ENCODE peak calls at places on chromosome 4, in nine cellular contexts. Y, S, J, C, E, A, D, X and F are unnamed samples. For H3K27me3, the result is how much of the 10 kb centered on the place peaks cover.

GRCh38 chr4:98473046-98473445 is 185.4 kb downstream of the TSPAN5 start:
- DNase-seq in Y (peak), S (no peak), J (no peak), C (no peak), E (no peak), A (no peak), D (no peak), X (no peak), F (no peak)

GRCh38 chr4:85548841-85549240 is 73.9 kb downstream of the ARHGAP24 start:
- DNase-seq in Y (no peak), S (no peak), J (no peak), C (no peak), E (no peak), A (no peak), D (no peak), X (no peak), F (no peak)

GRCh38 chr4:141027421-141027820 is 105.8 kb downstream of the RNF150 start:
- DNase-seq in Y (peak), S (peak), J (no peak), C (no peak), E (no peak), A (no peak), D (no peak), X (no peak), F (no peak)

GRCh38 chr4:86054676-86055075 is 305.2 kb downstream of the MAPK10 start:
- DNase-seq in Y (no peak), S (no peak), J (no peak), C (no peak), E (no peak), A (no peak), D (no peak), X (no peak), F (no peak)

GRCh38 chr4:81453024-81453423 is 18.7 kb downstream of the RASGEF1B start:
- DNase-seq in Y (no peak), S (no peak), J (no peak), C (no peak), E (no peak), A (no peak), D (no peak), X (no peak), F (no peak)

GRCh38 chr4:36310793-36311192 is 29.4 kb downstream of the DTHD1 start:
- DNase-seq in Y (no peak), S (peak), J (no peak), C (no peak), E (no peak), A (no peak), D (no peak), X (peak), F (peak)

GRCh38 chr4:26573389-26573794 is 10.5 kb upstream of the TBC1D19 start:
- DNase-seq in Y (no peak), S (no peak), J (no peak), C (no peak), E (no peak), A (no peak), D (no peak), X (no peak), F (no peak)

GRCh38 chr4:76950052-76950845 is 697 bp downstream of the SEPTIN11 start:
- DNase-seq in Y (peak), S (peak), J (no peak), C (peak), E (peak), A (peak), D (peak), X (peak), F (peak)

GRCh38 chr4:2353222-2354107 is 65.0 kb downstream of the ZFYVE28 start:
- DNase-seq in Y (peak), S (no peak), J (no peak), C (no peak), E (no peak), A (no peak), D (peak), X (peak), F (no peak)

GRCh38 chr4:185254434-185254833 is 45.0 kb downstream of the SNX25 start:
- DNase-seq in Y (peak), S (no peak), J (peak), C (peak), E (no peak), A (no peak), D (no peak), X (no peak), F (no peak)

GRCh38 chr4:76703676-76704075 is 194.3 kb downstream of the SOWAHB start:
- DNase-seq in Y (peak), S (no peak), J (no peak), C (no peak), E (no peak), A (no peak), D (no peak), X (no peak), F (no peak)

GRCh38 chr4:94802091-94802490 is 44.3 kb downstream of the BMPR1B start:
- DNase-seq in Y (no peak), S (no peak), J (no peak), C (no peak), E (no peak), A (no peak), D (no peak), X (peak), F (no peak)

GRCh38 chr4:94803181-94803580 is 45.4 kb downstream of the BMPR1B start:
- DNase-seq in Y (peak), S (no peak), J (peak), C (no peak), E (no peak), A (no peak), D (no peak), X (no peak), F (no peak)

GRCh38 chr4:94811653-94812052 is 53.9 kb downstream of the BMPR1B start:
- DNase-seq in Y (no peak), S (no peak), J (no peak), C (no peak), E (no peak), A (no peak), D (no peak), X (no peak), F (no peak)

GRCh38 chr4:94804613-94805012 is 46.9 kb downstream of the BMPR1B start:
- DNase-seq in Y (no peak), S (no peak), J (no peak), C (no peak), E (no peak), A (no peak), D (no peak), X (no peak), F (no peak)

GRCh38 chr4:94806376-94806775 is 48.6 kb downstream of the BMPR1B start:
- DNase-seq in Y (no peak), S (no peak), J (no peak), C (no peak), E (no peak), A (no peak), D (no peak), X (no peak), F (no peak)
- H3K27me3 ChIP-seq in Y (half or more), S (under half), J (under half), C (under half), E (under half), A (under half), D (under half), X (under half), F (under half)

GRCh38 chr4:25297528-25298242 is 14.9 kb upstream of the ZCCHC4 start:
- DNase-seq in Y (no peak), S (no peak), J (no peak), C (no peak), E (no peak), A (no peak), D (no peak), X (no peak), F (no peak)

GRCh38 chr4:25303578-25303977 is 9.0 kb upstream of the ZCCHC4 start:
- DNase-seq in Y (no peak), S (no peak), J (no peak), C (no peak), E (no peak), A (no peak), D (no peak), X (no peak), F (no peak)

GRCh38 chr4:25301471-25301870 is 11.1 kb upstream of the ZCCHC4 start:
- DNase-seq in Y (no peak), S (no peak), J (no peak), C (no peak), E (no peak), A (no peak), D (peak), X (no peak), F (no peak)

DNA sequence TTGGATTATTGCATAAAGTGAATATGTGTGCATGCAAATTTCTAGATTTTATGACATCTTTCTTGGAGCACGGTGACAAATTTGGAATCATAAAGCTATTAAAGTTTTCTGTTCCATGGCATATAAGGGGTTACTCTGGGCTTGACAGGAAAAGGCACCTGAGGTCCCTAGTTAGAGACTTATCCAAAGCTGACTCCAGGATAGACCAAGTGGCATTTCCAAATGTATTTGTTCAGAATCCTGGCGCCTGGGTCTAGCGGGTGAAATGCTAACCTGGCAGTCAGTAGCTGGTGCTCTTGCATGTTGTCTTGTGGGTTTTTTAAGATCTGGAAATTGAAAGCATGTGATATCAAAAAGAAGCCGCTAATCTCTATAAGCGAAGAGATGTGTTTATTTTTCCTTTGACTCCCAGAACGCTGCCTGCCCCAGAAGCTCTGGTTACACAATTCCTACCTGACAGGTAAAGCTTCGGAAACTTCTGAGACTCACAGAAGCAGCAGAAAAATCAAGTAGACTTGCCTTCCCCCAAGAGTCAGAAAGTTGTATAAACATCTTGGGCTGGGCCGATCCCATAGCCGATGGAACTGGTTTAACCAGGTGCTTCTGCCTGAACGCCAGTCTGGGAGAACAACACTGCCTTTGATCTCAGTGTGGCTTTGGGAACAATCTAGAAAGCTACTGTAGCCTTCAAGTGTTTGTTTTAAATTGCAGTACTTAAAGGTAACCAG is 12.9 kb upstream of the ZCCHC4 start:
- DNase-seq in Y (no peak), S (peak), J (no peak), C (no peak), E (no peak), A (peak), D (peak), X (no peak), F (no peak)
- H3K27ac ChIP-seq in Y (no peak), S (peak), J (no peak), C (no peak), E (no peak), A (no peak), D (peak), X (no peak), F (no peak)

GRCh38 chr4:54657556-54658313 is at the start of gene KIT:
- DNase-seq in Y (peak), S (no peak), J (peak), C (peak), E (peak), A (peak), D (peak), X (peak), F (peak)

GRCh38 chr4:54657194-54657555 is 582 bp upstream of the KIT start:
- DNase-seq in Y (no peak), S (no peak), J (no peak), C (no peak), E (no peak), A (no peak), D (no peak), X (no peak), F (no peak)

GRCh38 chr4:54660145-54660535 is 2.4 kb downstream of the KIT start:
- DNase-seq in Y (no peak), S (no peak), J (no peak), C (no peak), E (no peak), A (no peak), D (no peak), X (no peak), F (no peak)

GRCh38 chr4:54659213-54660144 is 1.7 kb downstream of the KIT start:
- DNase-seq in Y (peak), S (no peak), J (peak), C (no peak), E (no peak), A (no peak), D (no peak), X (no peak), F (no peak)

GRCh38 chr4:54658321-54659093 is 750 bp downstream of the KIT start:
- DNase-seq in Y (peak), S (peak), J (peak), C (peak), E (peak), A (peak), D (peak), X (peak), F (no peak)
- H3K27me3 ChIP-seq in Y (half or more), S (under half), J (under half), C (under half), E (under half), A (under half), D (under half), X (under half), F (under half)

GRCh38 chr4:55437823-55438222 is 42.1 kb downstream of the TMEM165 start:
- DNase-seq in Y (no peak), S (no peak), J (no peak), C (no peak), E (no peak), A (no peak), D (no peak), X (no peak), F (no peak)

GRCh38 chr4:55437356-55437796 is 41.6 kb downstream of the TMEM165 start:
- DNase-seq in Y (peak), S (no peak), J (peak), C (no peak), E (no peak), A (peak), D (no peak), X (no peak), F (no peak)

GRCh38 chr4:55426518-55426917 is 30.8 kb downstream of the TMEM165 start:
- DNase-seq in Y (peak), S (no peak), J (no peak), C (no peak), E (no peak), A (no peak), D (no peak), X (no peak), F (no peak)

GRCh38 chr4:55435136-55435535 is 39.4 kb downstream of the TMEM165 start:
- DNase-seq in Y (peak), S (no peak), J (no peak), C (peak), E (no peak), A (no peak), D (no peak), X (no peak), F (no peak)

DNA sequence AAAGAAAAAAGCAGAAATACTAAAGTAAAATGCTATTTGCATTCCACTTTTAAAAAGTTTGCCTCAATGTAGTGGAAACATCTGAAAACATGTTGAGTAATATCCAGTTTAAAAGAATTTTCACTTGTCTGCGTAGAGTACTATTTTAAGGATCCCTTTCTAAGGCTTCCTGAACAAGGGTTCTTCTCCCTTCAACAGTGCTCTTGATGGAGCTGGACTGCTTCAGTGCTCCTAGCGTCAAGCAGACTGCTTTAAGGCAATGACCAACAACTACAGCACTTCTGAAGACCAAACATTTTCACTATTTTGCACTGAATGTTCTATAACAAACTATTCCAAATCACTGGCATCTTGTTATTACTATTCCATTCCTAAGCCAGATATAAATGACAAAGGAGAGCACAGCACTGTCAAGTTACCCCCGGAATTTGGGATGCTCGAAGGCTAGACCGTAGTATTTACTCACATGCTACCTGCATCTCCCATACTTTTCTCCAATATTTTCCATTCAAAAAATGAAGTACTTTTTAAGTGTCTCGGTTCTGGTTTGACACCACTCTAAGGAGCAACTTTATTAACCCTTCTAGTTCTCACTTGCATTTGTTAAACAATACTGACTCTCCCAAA is 36.1 kb downstream of the TMEM165 start:
- DNase-seq in Y (no peak), S (no peak), J (no peak), C (no peak), E (no peak), A (no peak), D (no peak), X (no peak), F (no peak)
- H3K27ac ChIP-seq in Y (peak), S (no peak), J (no peak), C (no peak), E (no peak), A (no peak), D (no peak), X (no peak), F (peak)

DNA sequence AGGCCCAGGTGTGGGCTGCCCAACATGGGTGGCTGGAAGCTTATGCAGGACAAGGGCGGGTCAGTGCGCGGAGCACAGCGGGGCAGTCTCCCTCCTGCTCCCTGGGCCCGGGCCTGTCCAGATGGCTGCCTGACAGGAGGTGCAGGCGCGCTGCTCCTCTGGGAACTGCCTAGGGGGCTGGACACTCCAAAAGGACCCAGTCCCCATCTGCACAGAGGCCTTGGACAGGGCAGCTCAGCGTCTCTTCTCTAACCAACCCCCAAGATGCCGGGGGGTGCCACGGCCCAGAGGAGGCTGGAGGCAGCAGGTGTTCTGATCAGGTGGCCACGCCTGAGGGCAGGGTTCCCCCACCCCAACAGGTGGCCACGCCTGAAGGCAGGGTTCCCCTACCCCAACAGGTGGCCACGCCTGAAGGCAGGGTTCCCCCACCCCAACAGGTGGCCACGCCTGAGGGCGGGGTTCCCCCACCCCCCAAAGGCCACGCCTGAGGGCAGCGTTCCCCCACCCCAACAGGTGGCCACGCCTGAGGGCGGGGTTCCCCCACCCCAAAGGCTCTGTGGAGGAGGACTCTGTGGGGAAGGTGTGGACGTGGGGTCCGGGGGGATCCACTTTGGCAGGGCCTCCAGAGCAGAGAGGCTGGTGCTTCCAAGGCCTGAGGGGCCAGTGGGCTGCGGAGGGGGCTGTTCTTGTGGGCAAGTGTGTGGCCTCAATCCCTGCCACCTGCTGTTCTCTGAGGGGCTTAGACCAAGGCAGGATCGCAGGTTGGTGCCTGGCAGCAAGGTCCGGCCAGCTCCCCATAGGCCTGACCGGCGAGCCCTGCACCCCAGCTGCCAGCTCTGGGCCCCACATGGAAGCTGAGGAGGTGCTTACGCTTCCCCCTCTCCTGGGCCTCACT is 36.1 kb downstream of the CPLX1 start:
- DNase-seq in Y (no peak), S (no peak), J (no peak), C (no peak), E (no peak), A (peak), D (peak), X (no peak), F (no peak)
- H3K27me3 ChIP-seq in Y (half or more), S (under half), J (half or more), C (under half), E (under half), A (half or more), D (half or more), X (under half), F (under half)